ENCODE peak calls at places on chromosomes 11 and 22, in seven cellular contexts. One of them, this sample, is unnamed. For H3K4me1, the result is how much of the 10 kb centered on the place peaks cover.

GRCh38 chr11:120097721-120098385 is 40.1 kb downstream of the TRIM29 start:
- DNase-seq in endothelial cell of umbilical vein: no peak
- DNase-seq in K562: no peak
- DNase-seq in GM23338: no peak
- DNase-seq in stomach: no peak
- DNase-seq in vagina: no peak
- DNase-seq in sigmoid colon: no peak
- DNase-seq in this sample: no peak

GRCh38 chr22:27836181-27836580 is 34.6 kb upstream of the MN1 start:
- DNase-seq in sigmoid colon: peak
- DNase-seq in vagina: no peak
- DNase-seq in K562: no peak
- DNase-seq in endothelial cell of umbilical vein: no peak
- DNase-seq in stomach: no peak
- DNase-seq in GM23338: no peak
- DNase-seq in this sample: no peak

GRCh38 chr11:34405079-34405858 is 33.5 kb upstream of the CAT start:
- DNase-seq in endothelial cell of umbilical vein: no peak
- DNase-seq in K562: no peak
- DNase-seq in GM23338: no peak
- DNase-seq in vagina: no peak
- DNase-seq in sigmoid colon: no peak
- DNase-seq in stomach: no peak
- DNase-seq in this sample: no peak

GRCh38 chr11:123253909-123254308 is 58.9 kb upstream of the CLMP start:
- DNase-seq in sigmoid colon: no peak
- DNase-seq in GM23338: no peak
- DNase-seq in stomach: no peak
- DNase-seq in K562: no peak
- DNase-seq in vagina: no peak
- DNase-seq in endothelial cell of umbilical vein: no peak
- DNase-seq in this sample: no peak

GRCh38 chr11:24391165-24391564 is 105.7 kb upstream of the LUZP2 start:
- DNase-seq in K562: no peak
- DNase-seq in endothelial cell of umbilical vein: no peak
- DNase-seq in vagina: no peak
- DNase-seq in GM23338: no peak
- DNase-seq in stomach: no peak
- DNase-seq in sigmoid colon: no peak
- DNase-seq in this sample: no peak

GRCh38 chr11:43920598-43921419 is 21.6 kb upstream of the C11orf96 start:
- DNase-seq in sigmoid colon: peak
- DNase-seq in endothelial cell of umbilical vein: peak
- DNase-seq in stomach: peak
- DNase-seq in K562: peak
- DNase-seq in vagina: no peak
- DNase-seq in GM23338: no peak
- DNase-seq in this sample: no peak

GRCh38 chr11:86818466-86819282 is 18.3 kb downstream of the PRSS23 start:
- DNase-seq in vagina: no peak
- DNase-seq in endothelial cell of umbilical vein: peak
- DNase-seq in K562: peak
- DNase-seq in GM23338: peak
- DNase-seq in sigmoid colon: no peak
- DNase-seq in stomach: no peak
- DNase-seq in this sample: peak

GRCh38 chr22:19004471-19004870 is 68.4 kb upstream of the PRODH start:
- DNase-seq in endothelial cell of umbilical vein: no peak
- DNase-seq in vagina: no peak
- DNase-seq in GM23338: no peak
- DNase-seq in stomach: no peak
- DNase-seq in K562: no peak
- DNase-seq in sigmoid colon: no peak
- DNase-seq in this sample: no peak

GRCh38 chr11:27611946-27612455 is 88.3 kb downstream of the BDNF start:
- DNase-seq in endothelial cell of umbilical vein: no peak
- DNase-seq in vagina: no peak
- DNase-seq in K562: no peak
- DNase-seq in stomach: no peak
- DNase-seq in GM23338: no peak
- DNase-seq in sigmoid colon: no peak
- DNase-seq in this sample: no peak

GRCh38 chr11:27610287-27610686 is 90.0 kb downstream of the BDNF start:
- DNase-seq in vagina: no peak
- DNase-seq in sigmoid colon: no peak
- DNase-seq in stomach: no peak
- DNase-seq in endothelial cell of umbilical vein: no peak
- DNase-seq in K562: no peak
- DNase-seq in GM23338: peak
- DNase-seq in this sample: no peak

GRCh38 chr11:27612932-27613669 is 87.2 kb downstream of the BDNF start:
- DNase-seq in vagina: no peak
- DNase-seq in endothelial cell of umbilical vein: no peak
- DNase-seq in K562: no peak
- DNase-seq in GM23338: peak
- DNase-seq in stomach: no peak
- DNase-seq in sigmoid colon: no peak
- DNase-seq in this sample: no peak

GRCh38 chr11:27610946-27611345 is 89.3 kb downstream of the BDNF start:
- DNase-seq in stomach: no peak
- DNase-seq in K562: no peak
- DNase-seq in GM23338: no peak
- DNase-seq in endothelial cell of umbilical vein: no peak
- DNase-seq in vagina: no peak
- DNase-seq in sigmoid colon: no peak
- DNase-seq in this sample: no peak

GRCh38 chr11:27611390-27611789 is 88.9 kb downstream of the BDNF start:
- DNase-seq in endothelial cell of umbilical vein: no peak
- DNase-seq in K562: no peak
- DNase-seq in stomach: no peak
- DNase-seq in vagina: no peak
- DNase-seq in GM23338: no peak
- DNase-seq in sigmoid colon: no peak
- DNase-seq in this sample: no peak
- TF ChIP-seq POLR2AphosphoS5 in endothelial cell of umbilical vein: no peak
- TF ChIP-seq POLR2AphosphoS5 in K562: no peak
- TF ChIP-seq POLR2AphosphoS5 in stomach: no peak
- TF ChIP-seq POLR2AphosphoS5 in vagina: no peak
- TF ChIP-seq POLR2AphosphoS5 in GM23338: no peak
- TF ChIP-seq POLR2AphosphoS5 in sigmoid colon: no peak
- TF ChIP-seq POLR2AphosphoS5 in this sample: no peak

GRCh38 chr11:102111011-102111786 is 952 bp downstream of the YAP1 start:
- DNase-seq in vagina: no peak
- DNase-seq in endothelial cell of umbilical vein: peak
- DNase-seq in GM23338: peak
- DNase-seq in stomach: peak
- DNase-seq in sigmoid colon: peak
- DNase-seq in K562: no peak
- DNase-seq in this sample: peak
- TF ChIP-seq CTCF in vagina: peak
- TF ChIP-seq CTCF in endothelial cell of umbilical vein: no peak
- TF ChIP-seq CTCF in GM23338: peak
- TF ChIP-seq CTCF in stomach: no peak
- TF ChIP-seq CTCF in sigmoid colon: no peak
- TF ChIP-seq CTCF in K562: no peak
- TF ChIP-seq CTCF in this sample: peak

GRCh38 chr11:132719684-132720083 is 812.6 kb downstream of the OPCML start:
- DNase-seq in vagina: no peak
- DNase-seq in endothelial cell of umbilical vein: no peak
- DNase-seq in sigmoid colon: no peak
- DNase-seq in GM23338: no peak
- DNase-seq in stomach: no peak
- DNase-seq in K562: no peak
- DNase-seq in this sample: no peak
- H3K4me1 ChIP-seq in vagina: under half
- H3K4me1 ChIP-seq in endothelial cell of umbilical vein: under half
- H3K4me1 ChIP-seq in sigmoid colon: under half
- H3K4me1 ChIP-seq in GM23338: under half
- H3K4me1 ChIP-seq in stomach: under half
- H3K4me1 ChIP-seq in K562: under half
- H3K4me1 ChIP-seq in this sample: under half

GRCh38 chr22:50308986-50309600 is 1.6 kb upstream of the PLXNB2 start:
- DNase-seq in stomach: no peak
- DNase-seq in vagina: no peak
- DNase-seq in endothelial cell of umbilical vein: no peak
- DNase-seq in sigmoid colon: no peak
- DNase-seq in GM23338: no peak
- DNase-seq in K562: no peak
- DNase-seq in this sample: no peak

GRCh38 chr22:50306753-50307749 is at the start of gene PLXNB2:
- DNase-seq in GM23338: peak
- DNase-seq in sigmoid colon: peak
- DNase-seq in vagina: no peak
- DNase-seq in stomach: peak
- DNase-seq in K562: peak
- DNase-seq in endothelial cell of umbilical vein: peak
- DNase-seq in this sample: peak

GRCh38 chr22:50307891-50308596 is 598 bp upstream of the PLXNB2 start:
- DNase-seq in GM23338: no peak
- DNase-seq in stomach: no peak
- DNase-seq in sigmoid colon: no peak
- DNase-seq in endothelial cell of umbilical vein: no peak
- DNase-seq in vagina: no peak
- DNase-seq in K562: no peak
- DNase-seq in this sample: no peak

GRCh38 chr22:50309601-50309991 is 2.1 kb upstream of the PLXNB2 start:
- DNase-seq in sigmoid colon: no peak
- DNase-seq in endothelial cell of umbilical vein: no peak
- DNase-seq in vagina: no peak
- DNase-seq in K562: no peak
- DNase-seq in GM23338: no peak
- DNase-seq in stomach: no peak
- DNase-seq in this sample: no peak

GRCh38 chr22:50308597-50308935 is 1.1 kb upstream of the PLXNB2 start:
- DNase-seq in K562: peak
- DNase-seq in endothelial cell of umbilical vein: no peak
- DNase-seq in stomach: no peak
- DNase-seq in GM23338: no peak
- DNase-seq in sigmoid colon: peak
- DNase-seq in vagina: no peak
- DNase-seq in this sample: no peak
- TF ChIP-seq POLR2AphosphoS5 in K562: no peak
- TF ChIP-seq POLR2AphosphoS5 in endothelial cell of umbilical vein: no peak
- TF ChIP-seq POLR2AphosphoS5 in stomach: no peak
- TF ChIP-seq POLR2AphosphoS5 in GM23338: no peak
- TF ChIP-seq POLR2AphosphoS5 in sigmoid colon: no peak
- TF ChIP-seq POLR2AphosphoS5 in vagina: no peak
- TF ChIP-seq POLR2AphosphoS5 in this sample: no peak

GRCh38 chr22:37318255-37319109 is 36.2 kb downstream of the CYTH4 start:
- DNase-seq in GM23338: no peak
- DNase-seq in sigmoid colon: no peak
- DNase-seq in K562: no peak
- DNase-seq in endothelial cell of umbilical vein: no peak
- DNase-seq in vagina: no peak
- DNase-seq in stomach: no peak
- DNase-seq in this sample: no peak
- TF ChIP-seq CTCF in GM23338: peak
- TF ChIP-seq CTCF in sigmoid colon: no peak
- TF ChIP-seq CTCF in K562: no peak
- TF ChIP-seq CTCF in endothelial cell of umbilical vein: no peak
- TF ChIP-seq CTCF in vagina: no peak
- TF ChIP-seq CTCF in stomach: no peak
- TF ChIP-seq CTCF in this sample: no peak

GRCh38 chr11:75323609-75324008 is 27.9 kb downstream of the ARRB1 start:
- DNase-seq in sigmoid colon: no peak
- DNase-seq in GM23338: no peak
- DNase-seq in endothelial cell of umbilical vein: no peak
- DNase-seq in K562: no peak
- DNase-seq in vagina: no peak
- DNase-seq in stomach: peak
- DNase-seq in this sample: no peak
- H3K4me1 ChIP-seq in sigmoid colon: half or more
- H3K4me1 ChIP-seq in GM23338: under half
- H3K4me1 ChIP-seq in endothelial cell of umbilical vein: under half
- H3K4me1 ChIP-seq in K562: under half
- H3K4me1 ChIP-seq in vagina: under half
- H3K4me1 ChIP-seq in stomach: half or more
- H3K4me1 ChIP-seq in this sample: under half

DNA sequence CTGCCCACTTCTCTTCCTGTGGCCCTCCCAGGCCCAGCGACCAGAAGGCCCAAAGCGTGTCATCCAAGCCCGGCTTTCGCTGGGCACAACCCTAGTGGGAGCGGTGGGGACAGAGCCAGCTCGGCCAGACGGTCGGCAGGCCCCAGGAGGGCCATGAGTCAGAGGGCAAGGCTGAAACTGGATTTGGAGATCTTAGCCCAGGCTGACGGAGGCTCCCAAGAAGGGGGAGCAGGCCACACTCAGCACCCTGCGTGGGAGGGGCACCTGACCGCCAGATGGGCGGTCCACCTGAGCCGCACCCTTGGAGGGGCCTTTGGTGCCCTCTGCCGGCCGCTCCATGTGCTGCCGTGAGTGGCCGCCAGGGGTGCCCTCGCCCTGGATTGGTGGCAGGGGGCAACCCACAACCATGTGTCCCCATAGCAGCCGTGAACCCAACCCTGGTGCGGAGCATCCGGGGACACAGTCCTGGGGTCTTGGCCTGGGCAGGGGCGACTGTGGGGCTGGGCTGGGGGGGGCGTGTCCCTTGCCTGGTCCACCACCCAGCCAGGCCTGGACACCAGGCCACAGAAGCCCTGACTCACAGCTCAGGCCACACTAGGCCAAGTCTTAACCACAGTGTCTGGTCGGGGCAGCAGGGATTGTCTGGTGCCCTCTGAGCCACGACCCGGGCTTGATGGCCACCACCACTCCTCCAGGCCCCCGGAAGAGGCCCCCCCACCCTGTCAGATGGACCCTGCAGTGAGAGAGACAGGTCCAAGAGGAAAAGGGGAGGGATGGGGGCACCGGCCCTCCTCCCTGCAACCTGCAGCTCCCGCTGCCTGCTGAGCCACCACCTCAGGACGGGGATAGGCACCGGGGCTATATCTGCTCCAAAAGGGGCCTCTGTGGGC is 19.2 kb upstream of the TALDO1 start:
- DNase-seq in stomach: peak
- DNase-seq in K562: peak
- DNase-seq in GM23338: peak
- DNase-seq in endothelial cell of umbilical vein: peak
- DNase-seq in sigmoid colon: peak
- DNase-seq in vagina: no peak
- DNase-seq in this sample: peak
- TF ChIP-seq POLR2AphosphoS5 in stomach: peak
- TF ChIP-seq POLR2AphosphoS5 in K562: peak
- TF ChIP-seq POLR2AphosphoS5 in GM23338: no peak
- TF ChIP-seq POLR2AphosphoS5 in endothelial cell of umbilical vein: peak
- TF ChIP-seq POLR2AphosphoS5 in sigmoid colon: no peak
- TF ChIP-seq POLR2AphosphoS5 in vagina: peak
- TF ChIP-seq POLR2AphosphoS5 in this sample: peak

GRCh38 chr11:111514216-111515031 is at the start of gene HOATZ:
- DNase-seq in sigmoid colon: no peak
- DNase-seq in stomach: no peak
- DNase-seq in vagina: no peak
- DNase-seq in endothelial cell of umbilical vein: no peak
- DNase-seq in GM23338: peak
- DNase-seq in K562: peak
- DNase-seq in this sample: no peak
- TF ChIP-seq CTCF in sigmoid colon: no peak
- TF ChIP-seq CTCF in stomach: no peak
- TF ChIP-seq CTCF in vagina: no peak
- TF ChIP-seq CTCF in endothelial cell of umbilical vein: no peak
- TF ChIP-seq CTCF in GM23338: no peak
- TF ChIP-seq CTCF in K562: no peak
- TF ChIP-seq CTCF in this sample: no peak